ENCODE peak calls at places on chromosomes 1 and 21, in eight cellular contexts. P, V, N, S, F, M, Q and T are unnamed samples.

GRCh38 chr1:175015243-175015642 is 8.0 kb downstream of the MRPS14 start:
- DNase-seq in P (no peak), V (no peak), N (no peak), S (no peak), F (no peak), M (no peak), Q (no peak), T (no peak)

GRCh38 chr1:180309338-180309737 is 79.3 kb downstream of the LHX4 start:
- DNase-seq in P (no peak), V (no peak), N (no peak), S (no peak), F (no peak), M (no peak), Q (no peak), T (no peak)

GRCh38 chr1:168751195-168751650 is 22.2 kb upstream of the DPT start:
- DNase-seq in P (no peak), V (no peak), N (no peak), S (no peak), F (no peak), M (no peak), Q (no peak), T (no peak)

GRCh38 chr1:96253281-96254035 is 468.1 kb upstream of the PTBP2 start:
- DNase-seq in P (no peak), V (no peak), N (no peak), S (no peak), F (no peak), M (no peak), Q (no peak), T (no peak)

GRCh38 chr1:112247971-112248370 is 148.0 kb upstream of the CTTNBP2NL start:
- DNase-seq in P (no peak), V (no peak), N (no peak), S (no peak), F (no peak), M (no peak), Q (no peak), T (no peak)

GRCh38 chr1:245673920-245674414 is 519.2 kb downstream of the KIF26B start:
- DNase-seq in P (no peak), V (no peak), N (no peak), S (no peak), F (no peak), M (no peak), Q (no peak), T (no peak)

GRCh38 chr1:178953034-178953433 is 72.7 kb upstream of the FAM20B start:
- DNase-seq in P (no peak), V (no peak), N (peak), S (no peak), F (no peak), M (no peak), Q (peak), T (no peak)

GRCh38 chr1:110634455-110635281 is 28.5 kb upstream of the KCNA2 start:
- DNase-seq in P (peak), V (no peak), N (peak), S (peak), F (peak), M (peak), Q (peak), T (peak)

GRCh38 chr1:101203812-101204540 is 32.8 kb upstream of the S1PR1 start:
- DNase-seq in P (no peak), V (no peak), N (no peak), S (no peak), F (no peak), M (no peak), Q (no peak), T (no peak)

GRCh38 chr1:210586785-210587184 is 258.1 kb downstream of the HHAT start:
- DNase-seq in P (no peak), V (no peak), N (no peak), S (no peak), F (no peak), M (no peak), Q (no peak), T (no peak)

GRCh38 chr1:27816921-27817630 is 13.5 kb upstream of the PPP1R8 start:
- DNase-seq in P (no peak), V (no peak), N (no peak), S (no peak), F (no peak), M (no peak), Q (no peak), T (no peak)

GRCh38 chr21:28822882-28823335 is 169.8 kb downstream of the LTN1 start:
- DNase-seq in P (no peak), V (no peak), N (no peak), S (no peak), F (no peak), M (no peak), Q (peak), T (no peak)

GRCh38 chr1:109319114-109319513 is 12.3 kb upstream of the MYBPHL start:
- DNase-seq in P (no peak), V (no peak), N (no peak), S (no peak), F (no peak), M (no peak), Q (no peak), T (no peak)
- H3K27ac ChIP-seq in P (no peak), V (no peak), N (no peak), S (no peak), F (no peak), M (no peak), Q (no peak), T (no peak)

DNA sequence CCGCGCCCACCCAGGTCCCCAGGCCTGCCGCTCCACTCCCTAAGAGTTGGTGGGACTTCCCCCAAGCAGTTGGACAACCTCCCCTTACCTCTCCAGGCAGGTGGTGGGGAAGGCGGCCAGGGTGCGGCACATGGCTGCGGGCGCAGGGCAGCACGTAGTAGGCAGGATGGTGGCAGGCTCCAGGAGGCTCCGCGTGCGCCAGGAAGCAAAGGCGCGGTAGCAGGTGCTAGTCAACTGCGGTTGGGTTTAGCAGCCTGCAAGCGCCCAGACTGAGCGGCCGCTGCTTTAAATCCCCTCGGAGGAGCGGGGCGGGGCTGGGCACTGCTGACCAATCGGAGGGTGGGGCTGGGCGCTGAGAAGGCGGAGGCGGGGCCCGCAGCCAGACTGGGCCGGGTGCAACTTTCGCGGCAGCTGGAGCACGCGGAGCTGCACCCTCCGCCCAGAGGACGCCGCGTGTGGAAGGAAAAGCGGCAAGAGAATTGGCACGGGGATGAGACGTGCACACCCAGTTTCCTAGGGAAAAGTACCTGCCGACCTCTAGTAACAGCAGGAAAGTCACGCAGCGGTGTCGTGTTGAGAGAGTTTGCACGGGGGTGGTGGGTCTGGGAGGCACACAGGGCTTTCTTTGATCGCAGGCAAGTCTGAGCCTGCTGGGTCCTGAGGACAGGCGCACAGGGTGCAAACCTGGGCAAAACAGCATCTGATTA is at the start of gene RGS16:
- DNase-seq in P (peak), V (peak), N (peak), S (peak), F (peak), M (peak), Q (peak), T (no peak)
- TF ChIP-seq POLR2A in P (peak), V (peak), N (peak), S (no peak), F (peak), M (peak), Q (peak), T (peak)

DNA sequence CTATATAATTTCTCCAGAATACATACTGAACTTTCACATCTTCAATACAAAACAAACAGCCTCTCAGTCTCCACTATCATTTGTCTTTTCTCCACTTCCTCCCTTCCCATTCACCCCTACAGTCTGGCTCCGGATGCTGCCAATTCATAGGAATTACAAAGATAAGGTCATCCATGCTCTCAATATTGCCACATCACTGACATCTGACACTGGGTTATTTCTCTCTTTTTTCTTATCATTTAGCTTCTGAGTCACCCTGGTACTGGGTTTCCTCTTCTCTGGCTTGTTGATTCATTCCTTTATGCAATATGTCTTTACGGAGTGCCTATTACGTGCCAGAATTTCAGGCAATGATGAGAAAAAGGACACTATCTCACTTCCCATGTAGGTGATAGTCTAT is 3.1 kb upstream of the SH3BP5L start:
- DNase-seq in P (no peak), V (no peak), N (no peak), S (no peak), F (no peak), M (no peak), Q (no peak), T (no peak)
- H3K27ac ChIP-seq in P (no peak), V (no peak), N (no peak), S (no peak), F (no peak), M (no peak), Q (no peak), T (no peak)

GRCh38 chr21:42315296-42315891 is at the start of gene TFF3:
- DNase-seq in P (no peak), V (no peak), N (no peak), S (peak), F (no peak), M (no peak), Q (peak), T (no peak)
- TF ChIP-seq POLR2A in P (no peak), V (no peak), N (no peak), S (no peak), F (no peak), M (no peak), Q (no peak), T (no peak)

GRCh38 chr1:23384312-23385058 is 14.8 kb upstream of the ZNF436 start:
- DNase-seq in P (no peak), V (no peak), N (no peak), S (no peak), F (no peak), M (no peak), Q (no peak), T (no peak)

GRCh38 chr1:23383547-23384311 is 14.1 kb upstream of the ZNF436 start:
- DNase-seq in P (no peak), V (no peak), N (no peak), S (no peak), F (no peak), M (no peak), Q (no peak), T (no peak)

GRCh38 chr1:23385119-23385621 is 15.5 kb upstream of the ZNF436 start:
- DNase-seq in P (no peak), V (no peak), N (no peak), S (no peak), F (no peak), M (peak), Q (no peak), T (no peak)

GRCh38 chr1:23389846-23390321 is 20.2 kb upstream of the ZNF436 start:
- DNase-seq in P (no peak), V (no peak), N (no peak), S (no peak), F (no peak), M (no peak), Q (no peak), T (no peak)

GRCh38 chr1:23387494-23387893 is 17.9 kb upstream of the ZNF436 start:
- DNase-seq in P (no peak), V (no peak), N (no peak), S (no peak), F (no peak), M (no peak), Q (no peak), T (no peak)
- H3K27ac ChIP-seq in P (no peak), V (no peak), N (peak), S (no peak), F (no peak), M (peak), Q (no peak), T (no peak)

GRCh38 chr1:87212431-87213125 is 116.1 kb upstream of the LMO4 start:
- DNase-seq in P (no peak), V (no peak), N (no peak), S (no peak), F (no peak), M (no peak), Q (no peak), T (no peak)

GRCh38 chr1:87219141-87219540 is 109.5 kb upstream of the LMO4 start:
- DNase-seq in P (no peak), V (no peak), N (no peak), S (no peak), F (no peak), M (no peak), Q (no peak), T (no peak)

GRCh38 chr1:87213126-87213496 is 115.6 kb upstream of the LMO4 start:
- DNase-seq in P (no peak), V (no peak), N (no peak), S (no peak), F (no peak), M (no peak), Q (no peak), T (no peak)

GRCh38 chr1:87219626-87220025 is 109.1 kb upstream of the LMO4 start:
- DNase-seq in P (no peak), V (no peak), N (no peak), S (no peak), F (no peak), M (no peak), Q (no peak), T (no peak)

GRCh38 chr1:87215592-87215991 is 113.1 kb upstream of the LMO4 start:
- DNase-seq in P (no peak), V (no peak), N (no peak), S (no peak), F (no peak), M (no peak), Q (no peak), T (no peak)
- TF ChIP-seq POLR2A in P (no peak), V (no peak), N (no peak), S (no peak), F (no peak), M (no peak), Q (no peak), T (no peak)

DNA sequence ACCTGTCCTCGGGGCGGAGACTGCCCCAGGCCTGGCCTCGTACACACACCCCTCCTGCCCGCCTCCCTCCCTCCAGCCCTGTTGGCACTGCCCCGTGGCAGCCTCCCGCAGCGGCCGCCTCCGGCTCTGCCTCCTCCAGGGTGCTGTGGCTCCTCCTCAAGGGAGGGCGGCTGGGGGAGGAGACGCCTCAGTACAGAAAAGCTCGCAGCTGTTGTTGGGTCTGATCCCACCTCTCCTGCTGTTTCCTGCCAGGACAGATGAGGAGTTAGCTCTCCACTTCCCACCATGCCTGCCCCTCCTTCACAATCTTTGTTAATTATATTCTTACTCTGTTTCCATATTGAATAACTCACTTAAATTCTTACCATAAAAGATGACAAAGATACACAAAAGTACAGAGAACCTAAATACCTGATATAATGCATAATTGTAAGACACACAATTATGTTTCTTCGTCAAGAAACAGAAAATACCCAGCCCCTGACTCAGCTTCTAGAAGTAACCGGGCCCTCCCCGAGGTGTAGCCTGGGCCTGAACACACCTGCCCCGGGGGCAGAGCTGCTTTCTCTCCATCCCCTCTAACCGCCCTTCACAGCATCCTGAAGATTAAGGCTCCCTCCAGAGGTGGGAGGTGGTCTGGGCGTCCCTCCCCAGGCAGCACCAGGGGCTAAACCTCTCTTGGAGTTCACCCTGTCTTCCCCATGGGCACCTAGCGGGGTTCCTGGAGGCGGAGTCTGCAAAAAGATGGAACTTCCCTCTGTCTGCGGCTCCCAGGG is 30.6 kb upstream of the COL6A1 start:
- DNase-seq in P (no peak), V (no peak), N (peak), S (peak), F (no peak), M (peak), Q (peak), T (no peak)
- H3K27ac ChIP-seq in P (no peak), V (peak), N (no peak), S (no peak), F (no peak), M (peak), Q (peak), T (peak)